ENCODE peak calls at places on chromosomes 5 and 9, in nine cellular contexts. One of them, this sample, is unnamed.

GRCh38 chr5:40675396-40676133 is 4.2 kb upstream of the PTGER4 start:
- DNase-seq in lower lobe of right lung: no peak
- DNase-seq in dorsolateral prefrontal cortex: no peak
- DNase-seq in fibroblast of pulmonary artery: no peak
- DNase-seq in CD4-positive, alpha-beta memory T cell: peak
- DNase-seq in transverse colon: no peak
- DNase-seq in GM12864: no peak
- DNase-seq in GM12865: no peak
- DNase-seq in mesendoderm: no peak
- DNase-seq in this sample: no peak

GRCh38 chr5:56350595-56351170 is 117.6 kb upstream of the ANKRD55 start:
- DNase-seq in lower lobe of right lung: peak
- DNase-seq in dorsolateral prefrontal cortex: no peak
- DNase-seq in fibroblast of pulmonary artery: peak
- DNase-seq in CD4-positive, alpha-beta memory T cell: no peak
- DNase-seq in transverse colon: peak
- DNase-seq in GM12864: no peak
- DNase-seq in GM12865: no peak
- DNase-seq in mesendoderm: peak
- DNase-seq in this sample: peak

GRCh38 chr5:42927730-42928129 is 112.4 kb downstream of the ANXA2R start:
- DNase-seq in lower lobe of right lung: no peak
- DNase-seq in dorsolateral prefrontal cortex: no peak
- DNase-seq in fibroblast of pulmonary artery: no peak
- DNase-seq in CD4-positive, alpha-beta memory T cell: no peak
- DNase-seq in transverse colon: no peak
- DNase-seq in GM12864: no peak
- DNase-seq in GM12865: peak
- DNase-seq in mesendoderm: no peak
- DNase-seq in this sample: no peak

GRCh38 chr9:13904746-13905145 is 409.2 kb downstream of the NFIB start:
- DNase-seq in lower lobe of right lung: no peak
- DNase-seq in dorsolateral prefrontal cortex: no peak
- DNase-seq in fibroblast of pulmonary artery: no peak
- DNase-seq in CD4-positive, alpha-beta memory T cell: no peak
- DNase-seq in transverse colon: no peak
- DNase-seq in GM12864: no peak
- DNase-seq in GM12865: no peak
- DNase-seq in mesendoderm: no peak
- DNase-seq in this sample: no peak

GRCh38 chr5:150368526-150368925 is 11.0 kb downstream of the TCOF1 start:
- DNase-seq in lower lobe of right lung: peak
- DNase-seq in dorsolateral prefrontal cortex: no peak
- DNase-seq in fibroblast of pulmonary artery: no peak
- DNase-seq in CD4-positive, alpha-beta memory T cell: no peak
- DNase-seq in transverse colon: no peak
- DNase-seq in GM12864: no peak
- DNase-seq in GM12865: no peak
- DNase-seq in mesendoderm: no peak
- DNase-seq in this sample: no peak

GRCh38 chr5:172452398-172453205 is 1.7 kb downstream of the SH3PXD2B start:
- DNase-seq in lower lobe of right lung: no peak
- DNase-seq in dorsolateral prefrontal cortex: no peak
- DNase-seq in fibroblast of pulmonary artery: peak
- DNase-seq in CD4-positive, alpha-beta memory T cell: no peak
- DNase-seq in transverse colon: peak
- DNase-seq in GM12864: no peak
- DNase-seq in GM12865: peak
- DNase-seq in mesendoderm: peak
- DNase-seq in this sample: peak

GRCh38 chr9:69667306-69667705 is 4.9 kb downstream of the APBA1 start:
- DNase-seq in lower lobe of right lung: no peak
- DNase-seq in dorsolateral prefrontal cortex: no peak
- DNase-seq in fibroblast of pulmonary artery: no peak
- DNase-seq in CD4-positive, alpha-beta memory T cell: no peak
- DNase-seq in transverse colon: no peak
- DNase-seq in GM12864: no peak
- DNase-seq in GM12865: no peak
- DNase-seq in mesendoderm: peak
- DNase-seq in this sample: no peak

GRCh38 chr5:124342586-124342985 is 403.9 kb downstream of the ZNF608 start:
- DNase-seq in lower lobe of right lung: no peak
- DNase-seq in dorsolateral prefrontal cortex: no peak
- DNase-seq in fibroblast of pulmonary artery: no peak
- DNase-seq in CD4-positive, alpha-beta memory T cell: no peak
- DNase-seq in transverse colon: no peak
- DNase-seq in GM12864: no peak
- DNase-seq in GM12865: no peak
- DNase-seq in mesendoderm: no peak
- DNase-seq in this sample: no peak

GRCh38 chr5:180487556-180487955 is 6.6 kb upstream of the CNOT6 start:
- DNase-seq in lower lobe of right lung: no peak
- DNase-seq in dorsolateral prefrontal cortex: no peak
- DNase-seq in fibroblast of pulmonary artery: no peak
- DNase-seq in CD4-positive, alpha-beta memory T cell: no peak
- DNase-seq in transverse colon: no peak
- DNase-seq in GM12864: no peak
- DNase-seq in GM12865: no peak
- DNase-seq in mesendoderm: no peak
- DNase-seq in this sample: no peak

GRCh38 chr5:56383761-56384160 is 150.6 kb upstream of the ANKRD55 start:
- DNase-seq in lower lobe of right lung: no peak
- DNase-seq in dorsolateral prefrontal cortex: no peak
- DNase-seq in fibroblast of pulmonary artery: no peak
- DNase-seq in CD4-positive, alpha-beta memory T cell: no peak
- DNase-seq in transverse colon: no peak
- DNase-seq in GM12864: no peak
- DNase-seq in GM12865: no peak
- DNase-seq in mesendoderm: no peak
- DNase-seq in this sample: no peak

GRCh38 chr5:134051305-134051704 is 46.5 kb upstream of the VDAC1 start:
- DNase-seq in lower lobe of right lung: no peak
- DNase-seq in dorsolateral prefrontal cortex: no peak
- DNase-seq in fibroblast of pulmonary artery: peak
- DNase-seq in CD4-positive, alpha-beta memory T cell: no peak
- DNase-seq in transverse colon: no peak
- DNase-seq in GM12864: no peak
- DNase-seq in GM12865: no peak
- DNase-seq in mesendoderm: no peak
- DNase-seq in this sample: no peak

GRCh38 chr9:123361731-123362560 is 5.9 kb downstream of the CRB2 start:
- DNase-seq in lower lobe of right lung: no peak
- DNase-seq in dorsolateral prefrontal cortex: no peak
- DNase-seq in fibroblast of pulmonary artery: no peak
- DNase-seq in CD4-positive, alpha-beta memory T cell: no peak
- DNase-seq in transverse colon: no peak
- DNase-seq in GM12864: no peak
- DNase-seq in GM12865: no peak
- DNase-seq in mesendoderm: no peak
- DNase-seq in this sample: no peak

GRCh38 chr9:123362856-123363255 is 6.9 kb downstream of the CRB2 start:
- DNase-seq in lower lobe of right lung: no peak
- DNase-seq in dorsolateral prefrontal cortex: no peak
- DNase-seq in fibroblast of pulmonary artery: no peak
- DNase-seq in CD4-positive, alpha-beta memory T cell: no peak
- DNase-seq in transverse colon: no peak
- DNase-seq in GM12864: no peak
- DNase-seq in GM12865: no peak
- DNase-seq in mesendoderm: no peak
- DNase-seq in this sample: no peak

GRCh38 chr9:123359546-123359945 is 3.5 kb downstream of the CRB2 start:
- DNase-seq in lower lobe of right lung: no peak
- DNase-seq in dorsolateral prefrontal cortex: no peak
- DNase-seq in fibroblast of pulmonary artery: no peak
- DNase-seq in CD4-positive, alpha-beta memory T cell: no peak
- DNase-seq in transverse colon: no peak
- DNase-seq in GM12864: no peak
- DNase-seq in GM12865: no peak
- DNase-seq in mesendoderm: no peak
- DNase-seq in this sample: no peak

GRCh38 chr9:123360161-123361085 is 4.4 kb downstream of the CRB2 start:
- DNase-seq in lower lobe of right lung: peak
- DNase-seq in dorsolateral prefrontal cortex: no peak
- DNase-seq in fibroblast of pulmonary artery: no peak
- DNase-seq in CD4-positive, alpha-beta memory T cell: peak
- DNase-seq in transverse colon: peak
- DNase-seq in GM12864: no peak
- DNase-seq in GM12865: peak
- DNase-seq in mesendoderm: peak
- DNase-seq in this sample: no peak

GRCh38 chr9:123361086-123361730 is 5.2 kb downstream of the CRB2 start:
- DNase-seq in lower lobe of right lung: peak
- DNase-seq in dorsolateral prefrontal cortex: no peak
- DNase-seq in fibroblast of pulmonary artery: no peak
- DNase-seq in CD4-positive, alpha-beta memory T cell: no peak
- DNase-seq in transverse colon: peak
- DNase-seq in GM12864: no peak
- DNase-seq in GM12865: no peak
- DNase-seq in mesendoderm: peak
- DNase-seq in this sample: no peak
- H3K4me3 ChIP-seq in lower lobe of right lung: no peak
- H3K4me3 ChIP-seq in dorsolateral prefrontal cortex: no peak
- H3K4me3 ChIP-seq in fibroblast of pulmonary artery: no peak
- H3K4me3 ChIP-seq in CD4-positive, alpha-beta memory T cell: no peak
- H3K4me3 ChIP-seq in transverse colon: no peak
- H3K4me3 ChIP-seq in GM12864: no peak
- H3K4me3 ChIP-seq in GM12865: no peak
- H3K4me3 ChIP-seq in mesendoderm: no peak
- H3K4me3 ChIP-seq in this sample: no peak

GRCh38 chr9:34045903-34046302 is 2.8 kb downstream of the UBAP2 start:
- DNase-seq in lower lobe of right lung: no peak
- DNase-seq in dorsolateral prefrontal cortex: no peak
- DNase-seq in fibroblast of pulmonary artery: no peak
- DNase-seq in CD4-positive, alpha-beta memory T cell: no peak
- DNase-seq in transverse colon: no peak
- DNase-seq in GM12864: no peak
- DNase-seq in GM12865: no peak
- DNase-seq in mesendoderm: no peak
- DNase-seq in this sample: no peak

GRCh38 chr9:34047864-34048729 is 590 bp downstream of the UBAP2 start:
- DNase-seq in lower lobe of right lung: peak
- DNase-seq in dorsolateral prefrontal cortex: no peak
- DNase-seq in fibroblast of pulmonary artery: no peak
- DNase-seq in CD4-positive, alpha-beta memory T cell: no peak
- DNase-seq in transverse colon: peak
- DNase-seq in GM12864: peak
- DNase-seq in GM12865: peak
- DNase-seq in mesendoderm: peak
- DNase-seq in this sample: no peak

GRCh38 chr9:34049630-34050384 is 1.1 kb upstream of the UBAP2 start:
- DNase-seq in lower lobe of right lung: no peak
- DNase-seq in dorsolateral prefrontal cortex: no peak
- DNase-seq in fibroblast of pulmonary artery: no peak
- DNase-seq in CD4-positive, alpha-beta memory T cell: no peak
- DNase-seq in transverse colon: no peak
- DNase-seq in GM12864: no peak
- DNase-seq in GM12865: peak
- DNase-seq in mesendoderm: peak
- DNase-seq in this sample: no peak

GRCh38 chr9:34048730-34049629 is at the start of gene UBAP2:
- DNase-seq in lower lobe of right lung: peak
- DNase-seq in dorsolateral prefrontal cortex: peak
- DNase-seq in fibroblast of pulmonary artery: peak
- DNase-seq in CD4-positive, alpha-beta memory T cell: peak
- DNase-seq in transverse colon: peak
- DNase-seq in GM12864: peak
- DNase-seq in GM12865: peak
- DNase-seq in mesendoderm: peak
- DNase-seq in this sample: peak

GRCh38 chr9:34046784-34047379 is 1.8 kb downstream of the UBAP2 start:
- DNase-seq in lower lobe of right lung: no peak
- DNase-seq in dorsolateral prefrontal cortex: no peak
- DNase-seq in fibroblast of pulmonary artery: peak
- DNase-seq in CD4-positive, alpha-beta memory T cell: no peak
- DNase-seq in transverse colon: peak
- DNase-seq in GM12864: no peak
- DNase-seq in GM12865: peak
- DNase-seq in mesendoderm: peak
- DNase-seq in this sample: no peak
- H3K4me3 ChIP-seq in lower lobe of right lung: peak
- H3K4me3 ChIP-seq in dorsolateral prefrontal cortex: peak
- H3K4me3 ChIP-seq in fibroblast of pulmonary artery: peak
- H3K4me3 ChIP-seq in CD4-positive, alpha-beta memory T cell: no peak
- H3K4me3 ChIP-seq in transverse colon: peak
- H3K4me3 ChIP-seq in GM12864: peak
- H3K4me3 ChIP-seq in GM12865: peak
- H3K4me3 ChIP-seq in mesendoderm: peak
- H3K4me3 ChIP-seq in this sample: peak

DNA sequence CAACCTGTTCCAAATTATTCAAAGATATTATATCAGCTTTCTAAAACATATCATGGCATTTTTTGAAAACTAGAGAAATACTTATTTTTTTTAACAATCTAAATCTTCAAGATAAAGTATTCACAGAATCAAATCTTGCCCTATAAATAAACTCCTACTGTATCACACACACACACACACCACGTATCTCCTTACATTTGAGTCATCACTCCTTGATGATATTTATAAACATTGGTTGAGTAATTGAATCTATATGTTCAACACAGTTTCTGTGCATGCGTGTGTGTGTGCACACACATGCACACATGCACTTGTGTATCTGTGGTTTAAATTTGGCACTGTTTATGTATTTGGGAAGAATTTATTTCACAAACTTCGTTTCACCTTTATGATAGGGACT is 1716.4 kb downstream of the EFNA5 start:
- DNase-seq in lower lobe of right lung: no peak
- DNase-seq in dorsolateral prefrontal cortex: no peak
- DNase-seq in fibroblast of pulmonary artery: no peak
- DNase-seq in CD4-positive, alpha-beta memory T cell: no peak
- DNase-seq in transverse colon: no peak
- DNase-seq in GM12864: no peak
- DNase-seq in GM12865: no peak
- DNase-seq in mesendoderm: no peak
- DNase-seq in this sample: no peak
- H3K4me3 ChIP-seq in lower lobe of right lung: no peak
- H3K4me3 ChIP-seq in dorsolateral prefrontal cortex: no peak
- H3K4me3 ChIP-seq in fibroblast of pulmonary artery: no peak
- H3K4me3 ChIP-seq in CD4-positive, alpha-beta memory T cell: no peak
- H3K4me3 ChIP-seq in transverse colon: no peak
- H3K4me3 ChIP-seq in GM12864: no peak
- H3K4me3 ChIP-seq in GM12865: no peak
- H3K4me3 ChIP-seq in mesendoderm: no peak
- H3K4me3 ChIP-seq in this sample: no peak

DNA sequence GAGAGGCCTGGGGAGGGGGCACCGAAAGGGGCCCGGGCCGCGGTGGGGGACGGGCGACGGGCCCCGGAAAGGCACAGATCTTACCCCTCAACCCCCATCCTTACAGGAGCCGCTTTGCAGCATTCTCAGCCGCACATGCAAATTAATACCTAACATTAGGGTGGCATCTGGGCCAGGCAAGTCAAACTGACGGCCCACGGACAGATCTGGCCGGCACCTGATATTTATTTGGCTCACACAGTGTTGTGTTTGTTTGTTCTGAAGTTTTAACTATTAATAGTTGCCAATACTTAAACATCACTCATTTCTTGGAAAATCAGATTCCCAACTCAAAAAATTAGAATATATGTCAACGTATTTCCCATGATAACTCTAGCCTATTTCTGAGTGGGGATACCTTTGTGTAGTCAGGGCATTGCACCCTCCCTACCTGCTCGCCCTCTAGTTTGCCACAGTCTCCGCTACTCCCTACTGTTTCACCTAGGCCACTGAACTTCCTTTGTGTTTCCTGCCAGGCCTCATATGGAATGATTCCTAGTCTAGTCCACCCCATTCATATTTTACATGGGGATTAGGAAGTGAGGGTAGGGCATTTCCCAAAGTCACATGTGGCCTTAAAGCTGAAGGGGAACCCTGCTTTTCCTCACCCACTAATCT is 71.9 kb upstream of the LARP1 start:
- DNase-seq in lower lobe of right lung: no peak
- DNase-seq in dorsolateral prefrontal cortex: no peak
- DNase-seq in fibroblast of pulmonary artery: no peak
- DNase-seq in CD4-positive, alpha-beta memory T cell: no peak
- DNase-seq in transverse colon: no peak
- DNase-seq in GM12864: no peak
- DNase-seq in GM12865: no peak
- DNase-seq in mesendoderm: no peak
- DNase-seq in this sample: no peak
- H3K4me3 ChIP-seq in lower lobe of right lung: peak
- H3K4me3 ChIP-seq in dorsolateral prefrontal cortex: peak
- H3K4me3 ChIP-seq in fibroblast of pulmonary artery: peak
- H3K4me3 ChIP-seq in CD4-positive, alpha-beta memory T cell: no peak
- H3K4me3 ChIP-seq in transverse colon: peak
- H3K4me3 ChIP-seq in GM12864: peak
- H3K4me3 ChIP-seq in GM12865: peak
- H3K4me3 ChIP-seq in mesendoderm: peak
- H3K4me3 ChIP-seq in this sample: peak